ENCODE peak calls at places on chromosomes 6 and 20, in six cellular contexts. I, L, N, C, P and X are unnamed samples.

GRCh38 chr20:35917077-35917476 is 37.2 kb downstream of the SCAND1 start:
- DNase-seq in I (no peak), L (no peak), N (no peak), C (no peak), P (no peak), X (no peak)

GRCh38 chr6:96279084-96279483 is 242.5 kb upstream of the UFL1 start:
- DNase-seq in I (no peak), L (no peak), N (no peak), C (no peak), P (no peak), X (no peak)

GRCh38 chr6:53986165-53986720 is 125.0 kb upstream of the MLIP start:
- DNase-seq in I (no peak), L (peak; percentile 27), N (peak; percentile 39), C (no peak), P (peak; percentile 10), X (no peak)

GRCh38 chr6:3451498-3451897 is 5.4 kb downstream of the SLC22A23 start:
- DNase-seq in I (no peak), L (no peak), N (no peak), C (no peak), P (no peak), X (no peak)

GRCh38 chr6:77038801-77039200 is 424.5 kb downstream of the HTR1B start:
- DNase-seq in I (no peak), L (no peak), N (no peak), C (no peak), P (no peak), X (no peak)

GRCh38 chr6:134589512-134589911 is 271.6 kb upstream of the SGK1 start:
- DNase-seq in I (no peak), L (no peak), N (peak; percentile 96), C (no peak), P (peak; percentile 67), X (no peak)

GRCh38 chr6:84197708-84198107 is 29.7 kb downstream of the CEP162 start:
- DNase-seq in I (no peak), L (no peak), N (no peak), C (no peak), P (no peak), X (no peak)

GRCh38 chr6:167913699-167914098 is 83.8 kb upstream of the KIF25 start:
- DNase-seq in I (no peak), L (no peak), N (no peak), C (no peak), P (no peak), X (no peak)

GRCh38 chr6:137261393-137262154 is 42.4 kb upstream of the IFNGR1 start:
- DNase-seq in I (no peak), L (no peak), N (peak; percentile 69), C (peak; percentile 31), P (no peak), X (no peak)

GRCh38 chr20:31698803-31699718 is 23.6 kb downstream of the BCL2L1 start:
- DNase-seq in I (peak; percentile 91), L (peak; percentile 80), N (peak; percentile 98), C (no peak), P (peak; percentile 63), X (peak; percentile 70)

GRCh38 chr20:6828794-6829423 is 61.4 kb downstream of the BMP2 start:
- DNase-seq in I (peak; percentile 66), L (peak; percentile 72), N (peak; percentile 68), C (no peak), P (peak; percentile 43), X (no peak)

GRCh38 chr6:158764188-158764849 is 54.8 kb downstream of the EZR start:
- DNase-seq in I (no peak), L (no peak), N (no peak), C (no peak), P (no peak), X (no peak)

GRCh38 chr20:10521068-10521834 is 86.1 kb downstream of the SLX4IP start:
- DNase-seq in I (no peak), L (no peak), N (peak; percentile 81), C (no peak), P (peak; percentile 43), X (no peak)

GRCh38 chr6:14444296-14444993 is 326.9 kb downstream of the CD83 start:
- DNase-seq in I (no peak), L (no peak), N (no peak), C (no peak), P (no peak), X (no peak)

GRCh38 chr20:54025166-54025835 is 45.1 kb downstream of the BCAS1 start:
- DNase-seq in I (no peak), L (no peak), N (no peak), C (no peak), P (no peak), X (no peak)

DNA sequence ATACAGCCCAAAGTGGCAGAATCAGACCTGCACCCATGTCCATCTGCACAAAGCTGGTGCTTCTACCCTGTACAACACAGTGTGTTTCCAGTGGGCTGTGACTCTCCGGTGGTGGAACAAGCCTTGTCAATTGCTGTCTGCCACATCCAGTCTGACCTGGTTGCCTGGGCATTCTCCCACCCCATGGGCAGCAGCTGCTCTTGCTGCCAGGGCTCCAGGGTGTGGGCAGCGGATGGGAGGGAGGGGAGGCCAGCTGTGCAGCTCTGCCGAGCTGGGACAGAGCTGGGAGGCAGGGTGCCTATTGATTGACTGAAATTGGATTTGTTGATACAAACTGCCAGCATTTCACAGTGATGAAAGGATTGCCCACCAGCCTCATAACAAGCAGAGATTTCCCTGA is 150.9 kb downstream of the NRN1 start:
- DNase-seq in I (no peak), L (no peak), N (no peak), C (no peak), P (no peak), X (no peak)
- H3K4me1 ChIP-seq in I (no peaks in the 10 kb centered on the region), L (peaks cover 6% of the 10 kb centered on the region), N (no peaks in the 10 kb centered on the region), C (peaks cover 10% of the 10 kb centered on the region), P (no peaks in the 10 kb centered on the region), X (peaks cover 9% of the 10 kb centered on the region)

GRCh38 chr20:39960522-39961420 is 728.3 kb downstream of the MAFB start:
- DNase-seq in I (no peak), L (peak; percentile 20), N (no peak), C (no peak), P (no peak), X (no peak)
- H3K9me3 ChIP-seq in I (no peaks in the 10 kb centered on the region), L (no peaks in the 10 kb centered on the region), N (peaks cover 3% of the 10 kb centered on the region), C (no peaks in the 10 kb centered on the region), P (no peaks in the 10 kb centered on the region), X (no peaks in the 10 kb centered on the region)

GRCh38 chr6:110185879-110186278 is 5.7 kb downstream of the CDC40 start:
- DNase-seq in I (no peak), L (no peak), N (no peak), C (no peak), P (no peak), X (peak; percentile 39)
- H3K4me1 ChIP-seq in I (peaks cover 18% of the 10 kb centered on the region), L (peaks cover 34% of the 10 kb centered on the region), N (peaks cover 13% of the 10 kb centered on the region), C (peaks cover 88% of the 10 kb centered on the region), P (peaks cover 32% of the 10 kb centered on the region), X (peaks cover 53% of the 10 kb centered on the region)

GRCh38 chr20:61297981-61298380 is 45.9 kb downstream of the CDH4 start:
- DNase-seq in I (no peak), L (no peak), N (peak; percentile 65), C (no peak), P (no peak), X (no peak)
- H3K9me3 ChIP-seq in I (no peaks in the 10 kb centered on the region), L (no peaks in the 10 kb centered on the region), N (no peaks in the 10 kb centered on the region), C (no peaks in the 10 kb centered on the region), P (no peaks in the 10 kb centered on the region), X (no peaks in the 10 kb centered on the region)

GRCh38 chr6:16494781-16495180 is 256.4 kb downstream of the GMPR start:
- DNase-seq in I (no peak), L (no peak), N (peak; percentile 53), C (no peak), P (no peak), X (no peak)

GRCh38 chr6:16493112-16493511 is 254.7 kb downstream of the GMPR start:
- DNase-seq in I (no peak), L (no peak), N (no peak), C (no peak), P (no peak), X (no peak)

GRCh38 chr6:16493802-16494201 is 255.4 kb downstream of the GMPR start:
- DNase-seq in I (no peak), L (no peak), N (no peak), C (no peak), P (no peak), X (no peak)

GRCh38 chr6:16488813-16489212 is 250.4 kb downstream of the GMPR start:
- DNase-seq in I (no peak), L (no peak), N (no peak), C (no peak), P (no peak), X (no peak)

DNA sequence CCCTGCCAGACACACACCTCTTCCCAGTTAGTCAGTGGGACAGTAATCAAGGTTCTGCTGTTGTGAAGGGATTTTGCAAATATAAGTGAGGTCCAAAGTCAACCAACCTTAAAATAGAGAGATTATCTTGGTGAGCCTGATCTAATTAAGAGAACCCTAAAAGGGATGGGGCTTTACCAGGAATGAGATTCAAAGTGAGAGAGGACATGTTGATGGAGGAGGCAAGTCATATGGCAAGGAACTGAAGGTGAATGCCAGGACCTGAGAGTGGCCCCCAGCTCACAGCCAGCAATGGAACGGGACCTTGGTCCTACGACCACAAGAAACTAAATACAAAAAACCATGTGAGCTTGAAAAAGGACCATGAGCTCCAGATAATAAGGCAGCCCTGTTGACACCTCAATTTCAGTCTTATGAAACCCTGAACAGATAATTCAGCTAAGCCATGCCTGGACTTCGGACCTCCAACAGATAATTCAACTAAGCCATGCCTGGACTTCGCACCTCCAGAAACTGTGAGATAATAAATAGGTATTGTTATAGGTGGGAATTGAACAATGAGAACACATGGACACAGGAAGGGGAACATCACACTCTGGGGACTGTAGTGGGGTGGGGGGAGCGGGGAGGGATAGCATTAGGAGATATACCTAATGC is 253.4 kb downstream of the GMPR start:
- DNase-seq in I (no peak), L (no peak), N (no peak), C (no peak), P (no peak), X (no peak)
- H3K4me1 ChIP-seq in I (peaks cover 8% of the 10 kb centered on the region), L (no peaks in the 10 kb centered on the region), N (peaks cover 5% of the 10 kb centered on the region), C (peaks cover 59% of the 10 kb centered on the region), P (no peaks in the 10 kb centered on the region), X (peaks cover 47% of the 10 kb centered on the region)

DNA sequence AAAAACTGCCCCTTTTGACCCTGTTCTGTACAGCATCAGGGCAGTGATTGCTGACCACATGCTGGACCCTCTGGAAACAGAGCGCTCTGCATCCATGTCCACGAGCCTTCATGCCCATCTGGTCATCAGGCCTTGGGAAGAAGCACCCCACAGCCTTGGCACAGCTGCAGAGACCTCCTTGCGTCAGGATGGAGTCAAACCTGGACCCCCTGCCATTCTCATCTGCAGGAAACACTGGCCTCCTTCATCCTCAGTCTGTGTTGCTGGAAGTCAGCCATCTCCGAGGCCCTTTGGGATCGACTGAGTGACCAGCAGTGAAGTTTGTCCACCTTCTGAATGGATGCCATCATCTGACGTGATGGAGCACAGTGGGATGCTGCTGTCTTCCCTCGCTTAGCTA is 2138.3 kb upstream of the DEFB115 start:
- DNase-seq in I (no peak), L (no peak), N (no peak), C (no peak), P (no peak), X (no peak)
- H3K9me3 ChIP-seq in I (no peaks in the 10 kb centered on the region), L (no peaks in the 10 kb centered on the region), N (peaks cover 40% of the 10 kb centered on the region), C (peaks cover 3% of the 10 kb centered on the region), P (peaks cover 16% of the 10 kb centered on the region), X (peaks cover 15% of the 10 kb centered on the region)

DNA sequence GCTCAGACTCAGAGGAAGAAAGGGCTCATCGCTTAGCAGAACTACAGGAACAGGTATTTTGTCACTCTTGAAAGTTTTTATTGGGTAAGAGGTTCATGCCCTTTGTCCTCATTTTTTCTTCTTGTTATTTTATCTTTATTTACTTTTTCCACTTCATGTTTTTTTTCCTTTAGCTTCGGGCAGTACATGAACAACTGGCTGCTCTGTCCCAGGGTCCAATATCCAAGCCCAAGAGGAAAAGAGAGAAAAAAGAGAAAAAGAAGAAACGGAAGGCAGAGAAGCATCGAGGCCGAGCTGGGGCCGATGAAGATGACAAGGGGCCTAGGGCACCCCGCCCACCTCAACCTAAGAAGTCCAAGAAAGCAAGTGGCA is 9.5 kb downstream of the BRD2 start:
- DNase-seq in I (no peak), L (no peak), N (no peak), C (no peak), P (no peak), X (no peak)
- H3K4me1 ChIP-seq in I (peaks cover 31% of the 10 kb centered on the region), L (peaks cover 70% of the 10 kb centered on the region), N (peaks cover 23% of the 10 kb centered on the region), C (peaks cover 47% of the 10 kb centered on the region), P (peaks cover 51% of the 10 kb centered on the region), X (peaks cover 39% of the 10 kb centered on the region)